ENCODE peak calls at places on chromosomes 11 and 22, in six cellular contexts. I, M, U, D, W and H are unnamed samples.

GRCh38 chr11:41414771-41415440 is 44.5 kb downstream of the LRRC4C start:
- DNase-seq in I (no peak), M (no peak), U (no peak), D (no peak), W (no peak), H (no peak)

GRCh38 chr11:110069158-110069737 is 23.9 kb upstream of the ZC3H12C start:
- DNase-seq in I (peak; percentile 3), M (no peak), U (no peak), D (no peak), W (no peak), H (no peak)

GRCh38 chr22:40610329-40610850 is 26.1 kb downstream of the MRTFA start:
- DNase-seq in I (no peak), M (no peak), U (no peak), D (no peak), W (no peak), H (no peak)

GRCh38 chr22:47888807-47889206 is 1126.4 kb downstream of the TBC1D22A start:
- DNase-seq in I (no peak), M (no peak), U (no peak), D (no peak), W (no peak), H (no peak)

GRCh38 chr11:66970808-66971442 is 4.2 kb upstream of the C11orf86 start:
- DNase-seq in I (peak; percentile 89), M (no peak), U (no peak), D (no peak), W (peak; percentile 95), H (peak; percentile 99)

GRCh38 chr22:17087176-17088131 is 2.7 kb downstream of the IL17RA start:
- DNase-seq in I (no peak), M (peak; percentile 55), U (no peak), D (no peak), W (no peak), H (no peak)

GRCh38 chr11:59754494-59754858 is 700 bp upstream of the STX3 start:
- DNase-seq in I (no peak), M (no peak), U (no peak), D (no peak), W (no peak), H (peak; percentile 28)

GRCh38 chr22:42630901-42631602 is 9.3 kb downstream of the ATP5MGL start:
- DNase-seq in I (no peak), M (no peak), U (no peak), D (no peak), W (no peak), H (no peak)

GRCh38 chr11:58994171-58994570 is 54.9 kb downstream of the GLYATL1 start:
- DNase-seq in I (no peak), M (no peak), U (no peak), D (no peak), W (no peak), H (no peak)

GRCh38 chr11:34508514-34508913 is 5.1 kb downstream of the ELF5 start:
- DNase-seq in I (no peak), M (no peak), U (no peak), D (no peak), W (no peak), H (no peak)

GRCh38 chr11:2442554-2442953 is 1.8 kb downstream of the TRPM5 start:
- DNase-seq in I (no peak), M (no peak), U (no peak), D (no peak), W (no peak), H (no peak)

GRCh38 chr22:24968066-24968561 is 15.6 kb downstream of the KIAA1671 start:
- DNase-seq in I (peak; percentile 52), M (no peak), U (peak; percentile 69), D (no peak), W (no peak), H (no peak)

GRCh38 chr11:18203723-18204122 is 31.1 kb downstream of the MRGPRX4 start:
- DNase-seq in I (peak; percentile 8), M (no peak), U (peak; percentile 58), D (peak; percentile 26), W (peak; percentile 31), H (peak; percentile 28)

GRCh38 chr11:2781413-2782274 is 81.8 kb upstream of the KCNQ1OT1 start:
- DNase-seq in I (no peak), M (no peak), U (peak; percentile 42), D (peak; percentile 18), W (no peak), H (no peak)

GRCh38 chr22:47343611-47344010 is 581.2 kb downstream of the TBC1D22A start:
- DNase-seq in I (no peak), M (no peak), U (no peak), D (no peak), W (no peak), H (no peak)

GRCh38 chr22:27100789-27101188 is 443.4 kb downstream of the MIAT start:
- DNase-seq in I (no peak), M (no peak), U (peak; percentile 61), D (no peak), W (no peak), H (no peak)

GRCh38 chr22:43921361-43921760 is 2.2 kb upstream of the PNPLA3 start:
- DNase-seq in I (peak; percentile 52), M (no peak), U (no peak), D (no peak), W (peak; percentile 44), H (no peak)

GRCh38 chr22:21663738-21664137 is 2.1 kb upstream of the PPIL2 start:
- DNase-seq in I (no peak), M (no peak), U (no peak), D (no peak), W (no peak), H (no peak)

GRCh38 chr11:47391077-47391583 is 12.8 kb upstream of the SPI1 start:
- DNase-seq in I (no peak), M (no peak), U (no peak), D (no peak), W (no peak), H (no peak)

GRCh38 chr22:28328751-28329150 is 350.9 kb downstream of the TTC28 start:
- DNase-seq in I (no peak), M (no peak), U (no peak), D (no peak), W (no peak), H (no peak)

GRCh38 chr11:64842851-64843841 is 1.3 kb downstream of the CDC42BPG start:
- DNase-seq in I (no peak), M (no peak), U (peak; percentile 58), D (peak; percentile 58), W (peak; percentile 70), H (peak; percentile 59)

GRCh38 chr22:35315855-35316745 is 16.4 kb downstream of the TOM1 start:
- DNase-seq in I (no peak), M (no peak), U (no peak), D (no peak), W (no peak), H (no peak)

GRCh38 chr11:27926056-27926455 is 181.9 kb downstream of the KIF18A start:
- DNase-seq in I (no peak), M (no peak), U (no peak), D (no peak), W (no peak), H (no peak)

GRCh38 chr11:62604460-62605130 is 2.9 kb upstream of the MTA2 start:
- DNase-seq in I (no peak), M (no peak), U (no peak), D (no peak), W (peak; percentile 62), H (peak; percentile 31)

GRCh38 chr11:45182902-45183301 is 36.5 kb downstream of the PRDM11 start:
- DNase-seq in I (peak; percentile 19), M (no peak), U (peak; percentile 62), D (peak; percentile 23), W (no peak), H (peak; percentile 58)

GRCh38 chr11:68373189-68373809 is 60.9 kb downstream of the LRP5 start:
- DNase-seq in I (no peak), M (no peak), U (no peak), D (no peak), W (no peak), H (no peak)

GRCh38 chr11:118592616-118593367 is 14.6 kb upstream of the PHLDB1 start:
- DNase-seq in I (no peak), M (no peak), U (no peak), D (no peak), W (no peak), H (no peak)

GRCh38 chr11:69434341-69434960 is 47.0 kb upstream of the LINC01488 start:
- DNase-seq in I (no peak), M (no peak), U (no peak), D (no peak), W (no peak), H (no peak)
- TF ChIP-seq MAX in I (no peak), M (no peak), U (peak; percentile 59), D (no peak), W (no peak), H (no peak)

GRCh38 chr11:124971810-124972209 is 17.8 kb downstream of the CCDC15 start:
- DNase-seq in I (no peak), M (no peak), U (no peak), D (no peak), W (no peak), H (no peak)

GRCh38 chr11:124970925-124971324 is 16.9 kb downstream of the CCDC15 start:
- DNase-seq in I (peak; percentile 42), M (no peak), U (no peak), D (peak; percentile 19), W (peak; percentile 27), H (peak; percentile 32)
- TF ChIP-seq CEBPB in I (no peak), M (no peak), U (no peak), D (no peak), W (no peak), H (no peak)

GRCh38 chr11:44139565-44140313 is 44.3 kb downstream of the EXT2 start:
- DNase-seq in I (no peak), M (no peak), U (no peak), D (no peak), W (no peak), H (no peak)

GRCh38 chr11:44138980-44139379 is 43.5 kb downstream of the EXT2 start:
- DNase-seq in I (no peak), M (no peak), U (no peak), D (no peak), W (no peak), H (no peak)

GRCh38 chr11:44143987-44144909 is 48.8 kb downstream of the EXT2 start:
- DNase-seq in I (peak; percentile 15), M (no peak), U (no peak), D (no peak), W (no peak), H (no peak)

GRCh38 chr11:44138286-44138685 is 42.8 kb downstream of the EXT2 start:
- DNase-seq in I (no peak), M (no peak), U (no peak), D (no peak), W (no peak), H (no peak)

GRCh38 chr11:44140805-44141204 is 45.3 kb downstream of the EXT2 start:
- DNase-seq in I (no peak), M (no peak), U (no peak), D (no peak), W (no peak), H (no peak)
- TF ChIP-seq MAX in I (no peak), M (no peak), U (no peak), D (no peak), W (no peak), H (no peak)

GRCh38 chr11:120756931-120757330 is 245.4 kb downstream of the GRIK4 start:
- DNase-seq in I (no peak), M (no peak), U (no peak), D (no peak), W (peak; percentile 14), H (no peak)

GRCh38 chr11:120759046-120759445 is 247.5 kb downstream of the GRIK4 start:
- DNase-seq in I (no peak), M (no peak), U (no peak), D (no peak), W (no peak), H (no peak)
- TF ChIP-seq CEBPB in I (no peak), M (no peak), U (no peak), D (no peak), W (no peak), H (no peak)

GRCh38 chr11:57703341-57703740 is 8.7 kb downstream of the MED19 start:
- DNase-seq in I (no peak), M (no peak), U (no peak), D (no peak), W (no peak), H (no peak)
- TF ChIP-seq MAX in I (no peak), M (no peak), U (no peak), D (no peak), W (no peak), H (no peak)